ENCODE peak calls at places on chromosomes 7 and 10, in five cellular contexts. B is LNCaP clone FGC, M is kidney epithelial cell, D is epithelial cell of esophagus, E is gastrocnemius medialis. P is an unnamed sample.

GRCh38 chr7:118152149-118152548 is 31.8 kb upstream of the LSM8 start:
- DNase-seq in B (no peak), M (no peak), D (peak), E (no peak), P (peak)

GRCh38 chr10:88342733-88343310 is 240.3 kb downstream of the RNLS start:
- DNase-seq in B (no peak), M (no peak), D (no peak), E (no peak), P (no peak)

GRCh38 chr7:2757904-2758672 is 70.1 kb downstream of the AMZ1 start:
- DNase-seq in B (peak), M (peak), D (peak), E (no peak), P (peak)

GRCh38 chr7:118311121-118311803 is 86.8 kb downstream of the ANKRD7 start:
- DNase-seq in B (no peak), M (peak), D (peak), E (no peak), P (no peak)

GRCh38 chr7:98362517-98362916 is 38.4 kb downstream of the BAIAP2L1 start:
- DNase-seq in B (no peak), M (no peak), D (no peak), E (no peak), P (no peak)

GRCh38 chr7:18192228-18192627 is 164.6 kb upstream of the PRPS1L1 start:
- DNase-seq in B (no peak), M (peak), D (no peak), E (no peak), P (no peak)

GRCh38 chr7:129719980-129720732 is 108.6 kb downstream of the NRF1 start:
- DNase-seq in B (no peak), M (no peak), D (no peak), E (no peak), P (no peak)

GRCh38 chr7:69436944-69437343 is 161.3 kb upstream of the AUTS2 start:
- DNase-seq in B (no peak), M (no peak), D (no peak), E (no peak), P (peak)

GRCh38 chr7:101564778-101565211 is 64.3 kb downstream of the MYL10 start:
- DNase-seq in B (peak), M (no peak), D (peak), E (no peak), P (no peak)

GRCh38 chr10:21919117-21919516 is 84.4 kb downstream of the DNAJC1 start:
- DNase-seq in B (no peak), M (no peak), D (no peak), E (no peak), P (no peak)

GRCh38 chr10:34721201-34721840 is 93.8 kb downstream of the PARD3 start:
- DNase-seq in B (no peak), M (no peak), D (peak), E (no peak), P (peak)

GRCh38 chr10:2933041-2933440 is 134.3 kb upstream of the PFKP start:
- DNase-seq in B (no peak), M (no peak), D (no peak), E (no peak), P (no peak)

GRCh38 chr10:97882142-97883091 is 32.8 kb downstream of the GOLGA7B start:
- DNase-seq in B (no peak), M (peak), D (peak), E (peak), P (peak)

GRCh38 chr7:129664029-129665012 is 52.8 kb downstream of the NRF1 start:
- DNase-seq in B (peak), M (peak), D (peak), E (no peak), P (peak)

GRCh38 chr7:73967832-73968295 is 60.1 kb upstream of the ELN start:
- DNase-seq in B (no peak), M (no peak), D (no peak), E (no peak), P (no peak)

GRCh38 chr7:50595538-50596102 is 30.4 kb upstream of the DDC start:
- DNase-seq in B (no peak), M (no peak), D (peak), E (no peak), P (peak)

GRCh38 chr10:43944742-43945730 is 296.4 kb upstream of the ZNF32 start:
- DNase-seq in B (no peak), M (no peak), D (no peak), E (no peak), P (no peak)

GRCh38 chr10:1189166-1190051 is 133.2 kb downstream of the WDR37 start:
- DNase-seq in B (no peak), M (no peak), D (no peak), E (no peak), P (no peak)

GRCh38 chr10:31836569-31837406 is 91.8 kb downstream of the ARHGAP12 start:
- DNase-seq in B (no peak), M (peak), D (peak), E (no peak), P (peak)

GRCh38 chr7:127751723-127752448 is 99.9 kb downstream of the SND1 start:
- DNase-seq in B (no peak), M (peak), D (no peak), E (no peak), P (peak)

GRCh38 chr10:131579251-131580071 is 267.9 kb upstream of the TCERG1L start:
- DNase-seq in B (no peak), M (no peak), D (no peak), E (no peak), P (no peak)

GRCh38 chr10:131955591-131956340 is 26.0 kb downstream of the BNIP3 start:
- DNase-seq in B (no peak), M (no peak), D (no peak), E (no peak), P (no peak)

GRCh38 chr7:38398725-38399321 is 125.4 kb upstream of the TARP start:
- DNase-seq in B (peak), M (no peak), D (peak), E (no peak), P (peak)

GRCh38 chr10:28808693-28809092 is 131.4 kb downstream of the BAMBI start:
- DNase-seq in B (no peak), M (no peak), D (no peak), E (no peak), P (no peak)

GRCh38 chr7:17318146-17318545 is 19.7 kb downstream of the AHR start:
- DNase-seq in B (no peak), M (no peak), D (no peak), E (no peak), P (peak)

GRCh38 chr10:63757067-63757466 is 235.9 kb downstream of the REEP3 start:
- DNase-seq in B (no peak), M (no peak), D (no peak), E (no peak), P (no peak)

GRCh38 chr10:122974543-122975064 is 5.6 kb upstream of the PSTK start:
- DNase-seq in B (no peak), M (no peak), D (no peak), E (no peak), P (no peak)

GRCh38 chr7:32043688-32044087 is 26.5 kb downstream of the PDE1C start:
- DNase-seq in B (no peak), M (peak), D (no peak), E (no peak), P (peak)

GRCh38 chr7:14018751-14019150 is 29.3 kb upstream of the ETV1 start:
- DNase-seq in B (no peak), M (no peak), D (no peak), E (no peak), P (no peak)

GRCh38 chr10:133312769-133313145 is 4.0 kb downstream of the ZNF511 start:
- DNase-seq in B (no peak), M (no peak), D (no peak), E (no peak), P (no peak)

GRCh38 chr7:69698109-69698840 is 100.0 kb downstream of the AUTS2 start:
- DNase-seq in B (no peak), M (no peak), D (no peak), E (no peak), P (peak)

GRCh38 chr10:132521041-132521465 is 16.5 kb upstream of the INPP5A start:
- DNase-seq in B (no peak), M (no peak), D (no peak), E (no peak), P (no peak)

GRCh38 chr7:157886711-157887110 is 549.9 kb downstream of the DNAJB6 start:
- DNase-seq in B (no peak), M (no peak), D (no peak), E (no peak), P (no peak)

GRCh38 chr10:103931603-103932002 is 13.6 kb upstream of the STN1 start:
- DNase-seq in B (no peak), M (no peak), D (no peak), E (no peak), P (no peak)

GRCh38 chr7:50068850-50069551 is 24.0 kb downstream of the ZPBP start:
- DNase-seq in B (peak), M (peak), D (peak), E (no peak), P (peak)

GRCh38 chr10:3879073-3879472 is 94.1 kb upstream of the KLF6 start:
- DNase-seq in B (no peak), M (no peak), D (no peak), E (no peak), P (no peak)

GRCh38 chr7:74479961-74480829 is 26.5 kb downstream of the GTF2IRD1 start:
- DNase-seq in B (no peak), M (peak), D (peak), E (peak), P (peak)

GRCh38 chr10:113473851-113474250 is 79.0 kb upstream of the HABP2 start:
- DNase-seq in B (no peak), M (no peak), D (no peak), E (no peak), P (peak)

GRCh38 chr10:57457972-57458512 is 809.7 kb downstream of the IPMK start:
- DNase-seq in B (no peak), M (no peak), D (no peak), E (no peak), P (no peak)

GRCh38 chr7:22864855-22865606 is 42.4 kb upstream of the TOMM7 start:
- DNase-seq in B (no peak), M (no peak), D (no peak), E (no peak), P (peak)

GRCh38 chr7:121395494-121395960 is 581 bp downstream of the FAM3C start:
- DNase-seq in B (peak), M (no peak), D (peak), E (no peak), P (peak)

GRCh38 chr7:121395961-121396757 is at the start of gene FAM3C:
- DNase-seq in B (peak), M (peak), D (peak), E (peak), P (peak)

GRCh38 chr7:121397346-121397745 is 1.2 kb upstream of the FAM3C start:
- DNase-seq in B (no peak), M (no peak), D (no peak), E (no peak), P (no peak)

GRCh38 chr7:121398246-121398645 is 2.1 kb upstream of the FAM3C start:
- DNase-seq in B (no peak), M (no peak), D (no peak), E (no peak), P (no peak)

DNA sequence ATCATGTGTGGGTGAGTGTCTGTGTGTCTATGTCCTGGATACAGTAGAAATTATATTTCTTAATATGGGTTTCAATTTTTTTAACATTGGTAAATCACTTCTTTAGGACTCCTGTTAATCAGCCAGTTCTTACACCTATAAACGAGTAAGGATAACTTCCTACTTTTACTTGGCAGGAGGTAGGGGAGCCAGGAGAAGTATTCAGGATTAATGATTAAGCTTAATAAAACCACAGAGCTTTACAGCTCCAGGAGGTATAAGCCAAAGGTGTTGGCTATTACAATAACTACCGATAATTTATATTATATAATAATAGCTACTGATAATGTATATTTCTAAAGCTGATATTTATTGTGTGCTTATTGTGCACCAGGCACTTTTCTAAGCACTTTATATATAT is 1.7 kb upstream of the FAM3C start:
- DNase-seq in B (peak), M (peak), D (no peak), E (no peak), P (no peak)
- H3K4me3 ChIP-seq in B (no peak), M (no peak), D (no peak), E (no peak), P (no peak)

GRCh38 chr7:159139639-159140038 is 5.0 kb downstream of the VIPR2 start:
- DNase-seq in B (no peak), M (no peak), D (no peak), E (no peak), P (no peak)

GRCh38 chr7:159137906-159138305 is 6.8 kb downstream of the VIPR2 start:
- DNase-seq in B (no peak), M (no peak), D (no peak), E (no peak), P (no peak)

GRCh38 chr7:159139202-159139601 is 5.5 kb downstream of the VIPR2 start:
- DNase-seq in B (no peak), M (no peak), D (no peak), E (no peak), P (no peak)

GRCh38 chr7:159136846-159137245 is 7.8 kb downstream of the VIPR2 start:
- DNase-seq in B (no peak), M (no peak), D (no peak), E (no peak), P (no peak)

DNA sequence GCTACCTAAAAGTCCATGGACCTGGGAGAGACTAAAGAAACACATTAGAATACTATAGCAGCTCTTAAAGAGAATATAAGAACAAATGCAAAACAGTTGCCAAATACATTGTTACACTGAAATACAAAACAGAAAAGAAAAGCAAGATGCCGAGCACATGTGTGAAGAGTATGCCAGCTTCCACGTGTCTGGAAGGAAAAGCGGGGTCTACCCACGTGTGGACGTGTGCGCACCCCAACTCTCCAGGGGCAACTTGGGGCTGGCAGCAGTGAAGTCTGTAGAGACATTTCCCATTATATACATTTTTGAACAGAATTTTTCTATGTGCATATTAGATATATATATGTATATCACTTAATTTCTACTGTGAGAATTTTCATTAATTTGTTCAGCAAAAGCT is 6.2 kb downstream of the VIPR2 start:
- DNase-seq in B (no peak), M (no peak), D (no peak), E (no peak), P (no peak)
- TF ChIP-seq CTCF in B (no peak), M (no peak), D (no peak), E (no peak), P (no peak)

DNA sequence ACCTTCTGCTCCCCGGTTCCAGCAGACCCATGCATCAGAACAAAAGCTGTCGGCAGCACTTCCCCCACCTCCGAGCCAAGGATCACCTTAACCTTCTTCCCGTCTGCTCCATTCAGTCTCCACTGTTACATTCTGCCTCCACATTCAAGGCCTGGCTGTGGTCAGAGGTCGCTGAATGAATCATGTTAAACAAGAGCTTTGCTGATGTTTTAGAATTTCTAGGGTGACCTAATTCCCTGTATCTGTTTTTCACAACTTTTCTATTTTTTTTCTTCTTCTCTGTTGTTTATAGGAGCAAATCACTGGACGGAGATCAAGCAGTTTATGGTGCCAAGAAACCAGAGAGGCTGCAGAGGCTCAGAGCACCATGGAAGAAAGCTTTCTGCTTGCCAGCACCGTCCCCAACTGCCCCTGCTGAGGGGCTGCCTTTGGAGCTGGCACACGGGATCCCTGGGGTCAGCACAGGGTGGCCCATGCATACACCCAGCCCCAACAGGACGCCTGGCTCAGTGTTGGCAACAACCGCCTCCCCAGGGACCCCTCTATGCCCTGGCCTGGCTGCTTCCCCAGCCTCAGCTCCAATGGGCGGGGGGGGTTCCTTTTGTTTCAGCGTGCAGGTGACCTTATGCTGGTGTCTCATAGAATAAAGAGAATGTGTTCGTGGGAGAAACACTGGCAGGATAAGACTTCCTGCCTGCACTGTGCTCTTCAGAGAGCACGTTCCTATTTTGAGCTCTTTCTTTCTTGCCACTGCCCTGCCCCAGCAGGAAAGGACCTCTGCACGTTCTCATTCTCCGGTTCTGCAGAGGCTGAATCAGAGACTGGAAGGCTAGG is 182.7 kb upstream of the LYZL2 start:
- DNase-seq in B (no peak), M (peak), D (no peak), E (no peak), P (peak)
- H3K4me3 ChIP-seq in B (no peak), M (no peak), D (no peak), E (peak), P (no peak)

DNA sequence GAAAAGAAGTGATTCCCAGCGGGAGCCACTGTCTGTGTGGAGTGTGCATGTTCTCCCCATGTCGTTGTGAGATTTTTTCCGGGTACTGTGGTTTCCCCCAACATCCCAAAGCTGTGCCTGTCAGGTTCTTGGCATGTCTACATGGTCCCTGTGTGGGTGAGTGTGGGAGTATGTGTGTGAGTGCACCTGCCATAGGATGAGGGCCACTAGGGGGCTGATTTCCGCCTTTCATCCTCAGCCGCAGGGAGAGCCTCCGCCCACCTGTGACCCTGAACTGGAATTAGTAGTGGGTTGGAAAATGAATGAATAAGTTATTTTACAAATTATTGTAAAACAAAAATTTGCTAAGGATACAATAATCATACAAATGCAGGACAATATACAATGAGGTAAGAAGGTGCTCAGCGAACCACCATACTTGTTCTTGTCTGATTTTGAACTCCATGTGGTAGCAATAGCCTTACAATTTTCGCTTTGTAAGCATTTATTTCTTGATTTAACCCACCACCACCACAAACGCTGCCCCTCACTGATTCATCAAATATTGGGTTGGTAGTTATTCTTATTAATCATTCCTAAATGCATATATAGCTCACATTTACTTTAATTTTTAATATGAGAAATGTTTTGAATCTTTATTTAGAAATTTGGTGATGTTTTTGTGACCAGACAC is 641.2 kb upstream of the VSTM2A start:
- DNase-seq in B (no peak), M (no peak), D (no peak), E (no peak), P (no peak)
- TF ChIP-seq CTCF in B (peak), M (no peak), D (no peak), E (no peak), P (no peak)

GRCh38 chr10:89644967-89645741 is at the start of gene PANK1:
- DNase-seq in B (no peak), M (no peak), D (peak), E (peak), P (peak)
- H3K4me3 ChIP-seq in B (peak), M (peak), D (peak), E (peak), P (peak)

GRCh38 chr7:78017621-78018100 is 219.1 kb downstream of the PHTF2 start:
- DNase-seq in B (no peak), M (no peak), D (no peak), E (no peak), P (no peak)

GRCh38 chr7:78019457-78020130 is 221.0 kb downstream of the PHTF2 start:
- DNase-seq in B (peak), M (no peak), D (peak), E (peak), P (peak)

GRCh38 chr7:78020874-78021249 is 222.3 kb downstream of the PHTF2 start:
- DNase-seq in B (no peak), M (no peak), D (no peak), E (no peak), P (peak)

GRCh38 chr7:78020131-78020873 is 221.7 kb downstream of the PHTF2 start:
- DNase-seq in B (peak), M (no peak), D (peak), E (peak), P (peak)

GRCh38 chr7:78018541-78019456 is 220.2 kb downstream of the PHTF2 start:
- DNase-seq in B (no peak), M (no peak), D (no peak), E (peak), P (peak)
- TF ChIP-seq CTCF in B (no peak), M (peak), D (no peak), E (no peak), P (peak)